ENCODE peak calls at places on chromosome 12, in seven cellular contexts. X is CD8-positive, alpha-beta memory T cell; M is upper lobe of left lung; N is spleen; O is tibial artery; G is psoas muscle; R is neural progenitor cell. Y is an unnamed sample. For H3K27me3, the result is how much of the 10 kb centered on the place peaks cover.

GRCh38 chr12:40376533-40377267 is 151.9 kb downstream of the LRRK2 start:
- DNase-seq in X (no peak), M (no peak), N (no peak), O (no peak), G (no peak), R (no peak), Y (no peak)

GRCh38 chr12:15037091-15037723 is 64.4 kb downstream of the PDE6H start:
- DNase-seq in X (no peak), M (peak), N (no peak), O (no peak), G (no peak), R (no peak), Y (no peak)

GRCh38 chr12:45730116-45730841 is 773 bp downstream of the ARID2 start:
- DNase-seq in X (peak), M (peak), N (peak), O (peak), G (peak), R (peak), Y (no peak)

GRCh38 chr12:32051511-32052299 is 54.9 kb upstream of the BICD1 start:
- DNase-seq in X (no peak), M (no peak), N (no peak), O (no peak), G (no peak), R (no peak), Y (peak)

GRCh38 chr12:62562892-62563291 is 96.3 kb downstream of the MON2 start:
- DNase-seq in X (no peak), M (no peak), N (no peak), O (no peak), G (no peak), R (no peak), Y (no peak)

GRCh38 chr12:49823350-49823749 is 4.9 kb downstream of the NCKAP5L start:
- DNase-seq in X (no peak), M (no peak), N (no peak), O (no peak), G (no peak), R (no peak), Y (no peak)

GRCh38 chr12:124466200-124467128 is 100.9 kb downstream of the NCOR2 start:
- DNase-seq in X (peak), M (peak), N (peak), O (no peak), G (peak), R (no peak), Y (no peak)

GRCh38 chr12:78085562-78086182 is 255.0 kb downstream of the NAV3 start:
- DNase-seq in X (no peak), M (no peak), N (no peak), O (no peak), G (no peak), R (no peak), Y (peak)

GRCh38 chr12:113347892-113348291 is 10.5 kb upstream of the PLBD2 start:
- DNase-seq in X (no peak), M (no peak), N (no peak), O (no peak), G (no peak), R (no peak), Y (no peak)

GRCh38 chr12:56720696-56721615 is 4.1 kb downstream of the NACA start:
- DNase-seq in X (no peak), M (no peak), N (no peak), O (no peak), G (no peak), R (no peak), Y (no peak)

GRCh38 chr12:89370850-89371249 is 18.5 kb upstream of the DUSP6 start:
- DNase-seq in X (no peak), M (no peak), N (no peak), O (no peak), G (no peak), R (no peak), Y (no peak)

GRCh38 chr12:20473133-20473532 is 104.8 kb downstream of the PDE3A start:
- DNase-seq in X (no peak), M (no peak), N (no peak), O (no peak), G (no peak), R (no peak), Y (no peak)

GRCh38 chr12:116376354-116377193 is 99.1 kb upstream of the MED13L start:
- DNase-seq in X (no peak), M (no peak), N (no peak), O (no peak), G (no peak), R (no peak), Y (no peak)

GRCh38 chr12:93767524-93767863 is 90.3 kb downstream of the CRADD start:
- DNase-seq in X (no peak), M (no peak), N (no peak), O (no peak), G (no peak), R (no peak), Y (no peak)

GRCh38 chr12:130334937-130335336 is 2.8 kb upstream of the PIWIL1 start:
- DNase-seq in X (no peak), M (no peak), N (no peak), O (no peak), G (no peak), R (peak), Y (no peak)

GRCh38 chr12:130418261-130418660 is 80.6 kb downstream of the PIWIL1 start:
- DNase-seq in X (no peak), M (no peak), N (no peak), O (no peak), G (no peak), R (no peak), Y (no peak)

GRCh38 chr12:49098035-49098451 is 3.4 kb upstream of the DHH start:
- DNase-seq in X (peak), M (no peak), N (peak), O (peak), G (no peak), R (peak), Y (no peak)

GRCh38 chr12:103665971-103666370 is 78.9 kb downstream of the STAB2 start:
- DNase-seq in X (no peak), M (no peak), N (no peak), O (no peak), G (no peak), R (no peak), Y (no peak)

GRCh38 chr12:7131502-7131866 is 1.3 kb downstream of the CLSTN3 start:
- DNase-seq in X (no peak), M (no peak), N (no peak), O (no peak), G (no peak), R (peak), Y (no peak)

GRCh38 chr12:2958432-2959193 is 584 bp upstream of the TEAD4 start:
- DNase-seq in X (no peak), M (peak), N (peak), O (peak), G (peak), R (peak), Y (peak)

GRCh38 chr12:104570174-104570907 is 113.6 kb downstream of the CHST11 start:
- DNase-seq in X (no peak), M (no peak), N (no peak), O (no peak), G (no peak), R (no peak), Y (no peak)

GRCh38 chr12:104670439-104671406 is 214.0 kb downstream of the CHST11 start:
- DNase-seq in X (no peak), M (no peak), N (no peak), O (no peak), G (no peak), R (no peak), Y (no peak)

GRCh38 chr12:92478692-92479091 is 224.1 kb upstream of the PLEKHG7 start:
- DNase-seq in X (no peak), M (no peak), N (no peak), O (no peak), G (no peak), R (no peak), Y (no peak)

GRCh38 chr12:51434305-51434704 is 9.7 kb downstream of the SLC4A8 start:
- DNase-seq in X (no peak), M (no peak), N (no peak), O (no peak), G (no peak), R (no peak), Y (no peak)

GRCh38 chr12:115916910-115917668 is 360.4 kb downstream of the MED13L start:
- DNase-seq in X (peak), M (peak), N (peak), O (peak), G (peak), R (peak), Y (no peak)

GRCh38 chr12:113269257-113269943 is 48.1 kb downstream of the TPCN1 start:
- DNase-seq in X (no peak), M (no peak), N (no peak), O (no peak), G (no peak), R (no peak), Y (no peak)

GRCh38 chr12:55745361-55746146 is 2.6 kb downstream of the GDF11 start:
- DNase-seq in X (no peak), M (no peak), N (no peak), O (no peak), G (no peak), R (peak), Y (no peak)

GRCh38 chr12:65853489-65854157 is 29.3 kb downstream of the HMGA2 start:
- DNase-seq in X (no peak), M (no peak), N (no peak), O (no peak), G (no peak), R (no peak), Y (no peak)

GRCh38 chr12:89859513-89860220 is 151.0 kb upstream of the ATP2B1 start:
- DNase-seq in X (no peak), M (no peak), N (no peak), O (no peak), G (no peak), R (no peak), Y (no peak)

GRCh38 chr12:70456953-70457352 is 90.9 kb downstream of the KCNMB4 start:
- DNase-seq in X (no peak), M (no peak), N (no peak), O (no peak), G (no peak), R (no peak), Y (no peak)

GRCh38 chr12:24915501-24915900 is 33.4 kb downstream of the BCAT1 start:
- DNase-seq in X (no peak), M (no peak), N (no peak), O (no peak), G (no peak), R (no peak), Y (no peak)

GRCh38 chr12:49389092-49389703 is 21.9 kb downstream of the SPATS2 start:
- DNase-seq in X (peak), M (peak), N (peak), O (peak), G (peak), R (peak), Y (no peak)

GRCh38 chr12:12586879-12587675 is 24.4 kb upstream of the DUSP16 start:
- DNase-seq in X (no peak), M (no peak), N (no peak), O (no peak), G (no peak), R (no peak), Y (no peak)

GRCh38 chr12:12587878-12588277 is 23.8 kb upstream of the CREBL2 start:
- DNase-seq in X (no peak), M (no peak), N (no peak), O (no peak), G (no peak), R (no peak), Y (no peak)

GRCh38 chr12:12592930-12593329 is 18.7 kb upstream of the CREBL2 start:
- DNase-seq in X (no peak), M (no peak), N (no peak), O (no peak), G (no peak), R (no peak), Y (no peak)

GRCh38 chr12:12585115-12585862 is 22.6 kb upstream of the DUSP16 start:
- DNase-seq in X (no peak), M (no peak), N (no peak), O (no peak), G (no peak), R (no peak), Y (no peak)

GRCh38 chr12:12590961-12591360 is 20.7 kb upstream of the CREBL2 start:
- DNase-seq in X (no peak), M (no peak), N (no peak), O (no peak), G (no peak), R (no peak), Y (no peak)
- H3K4me3 ChIP-seq in X (no peak), M (no peak), N (no peak), O (no peak), G (no peak), R (no peak), Y (no peak)

GRCh38 chr12:5442251-5443006 is 10.5 kb downstream of the NTF3 start:
- DNase-seq in X (no peak), M (no peak), N (no peak), O (no peak), G (no peak), R (peak), Y (no peak)
- H3K27me3 ChIP-seq in X (under half), M (under half), N (half or more), O (under half), G (under half), R (under half), Y (under half)

GRCh38 chr12:68449196-68449595 is 117.0 kb upstream of the MDM1 start:
- DNase-seq in X (no peak), M (no peak), N (no peak), O (no peak), G (no peak), R (no peak), Y (no peak)

GRCh38 chr12:68450947-68451260 is 118.7 kb upstream of the MDM1 start:
- DNase-seq in X (no peak), M (no peak), N (no peak), O (no peak), G (no peak), R (no peak), Y (no peak)

GRCh38 chr12:68453278-68453677 is 121.1 kb upstream of the MDM1 start:
- DNase-seq in X (no peak), M (no peak), N (no peak), O (no peak), G (no peak), R (no peak), Y (no peak)

GRCh38 chr12:68453876-68454275 is 121.7 kb upstream of the MDM1 start:
- DNase-seq in X (no peak), M (no peak), N (no peak), O (no peak), G (no peak), R (no peak), Y (no peak)

DNA sequence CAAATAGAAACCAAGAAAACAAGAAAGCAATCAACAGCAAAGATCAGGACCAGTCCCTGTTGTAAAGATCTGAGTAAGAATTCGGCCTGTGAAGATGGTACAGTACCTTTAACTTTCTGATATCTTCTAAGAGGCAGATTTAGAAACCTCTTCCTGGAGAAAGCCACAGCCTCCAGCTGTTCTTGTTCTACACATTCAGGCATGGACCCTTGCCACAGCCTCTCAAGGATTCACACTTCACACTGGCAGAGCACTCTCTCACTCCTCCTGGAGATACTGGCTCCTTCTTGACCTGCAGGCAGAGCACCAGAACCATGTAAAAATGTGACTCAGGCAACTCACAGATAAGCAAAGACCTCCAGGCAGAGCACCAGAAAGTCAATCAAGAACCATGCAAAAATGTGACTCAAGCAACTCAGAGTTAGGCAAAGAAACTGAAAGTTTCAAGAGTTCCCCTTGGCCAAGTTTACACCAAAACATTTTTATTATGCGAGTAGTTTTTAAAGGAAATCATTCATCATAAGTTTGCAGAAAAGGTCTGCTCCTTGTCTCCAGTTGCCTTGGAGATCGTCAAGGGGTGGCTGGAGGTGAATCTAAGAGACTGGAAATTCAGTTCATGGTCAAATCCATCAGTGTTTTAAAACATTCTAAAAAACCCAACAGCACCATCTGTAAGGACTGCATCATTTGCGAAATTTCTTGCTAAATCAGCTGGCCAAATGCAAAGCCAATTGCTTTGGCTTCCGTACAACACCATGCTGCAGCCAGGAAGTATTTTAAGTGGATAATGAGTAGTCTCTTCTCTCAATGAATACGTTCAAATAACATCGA is 119.3 kb upstream of the MDM1 start:
- DNase-seq in X (no peak), M (no peak), N (no peak), O (peak), G (peak), R (no peak), Y (peak)
- H3K4me3 ChIP-seq in X (peak), M (no peak), N (peak), O (no peak), G (peak), R (no peak), Y (peak)

GRCh38 chr12:114481200-114481535 is 75.2 kb upstream of the TBX5 start:
- DNase-seq in X (no peak), M (no peak), N (no peak), O (no peak), G (no peak), R (peak), Y (no peak)

GRCh38 chr12:114479831-114480230 is 73.9 kb upstream of the TBX5 start:
- DNase-seq in X (no peak), M (peak), N (no peak), O (no peak), G (no peak), R (peak), Y (no peak)

GRCh38 chr12:114478891-114479290 is 72.9 kb upstream of the TBX5 start:
- DNase-seq in X (no peak), M (no peak), N (no peak), O (no peak), G (no peak), R (peak), Y (no peak)

GRCh38 chr12:114480309-114481199 is 74.6 kb upstream of the TBX5 start:
- DNase-seq in X (no peak), M (peak), N (no peak), O (no peak), G (no peak), R (peak), Y (no peak)

DNA sequence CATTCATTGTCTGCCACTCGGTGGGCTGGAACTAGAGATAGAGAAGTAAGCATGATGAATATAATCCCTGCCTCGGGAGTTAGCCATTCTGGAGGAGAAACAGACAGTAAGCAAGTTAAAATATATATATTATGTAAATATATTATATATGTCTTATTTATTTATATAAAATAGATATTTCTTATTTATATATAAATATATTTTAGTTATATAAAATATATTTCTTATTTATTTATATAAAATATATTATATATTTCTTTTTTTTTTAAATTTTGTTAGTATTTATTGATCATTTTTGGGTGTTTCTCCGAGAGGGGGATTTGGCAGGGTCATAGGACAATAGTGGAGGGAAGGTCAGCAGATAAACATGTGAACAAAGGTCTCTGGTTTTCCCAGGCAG is 78.1 kb upstream of the TBX5 start:
- DNase-seq in X (no peak), M (no peak), N (no peak), O (no peak), G (no peak), R (no peak), Y (no peak)
- H3K27me3 ChIP-seq in X (under half), M (under half), N (half or more), O (under half), G (under half), R (half or more), Y (under half)

DNA sequence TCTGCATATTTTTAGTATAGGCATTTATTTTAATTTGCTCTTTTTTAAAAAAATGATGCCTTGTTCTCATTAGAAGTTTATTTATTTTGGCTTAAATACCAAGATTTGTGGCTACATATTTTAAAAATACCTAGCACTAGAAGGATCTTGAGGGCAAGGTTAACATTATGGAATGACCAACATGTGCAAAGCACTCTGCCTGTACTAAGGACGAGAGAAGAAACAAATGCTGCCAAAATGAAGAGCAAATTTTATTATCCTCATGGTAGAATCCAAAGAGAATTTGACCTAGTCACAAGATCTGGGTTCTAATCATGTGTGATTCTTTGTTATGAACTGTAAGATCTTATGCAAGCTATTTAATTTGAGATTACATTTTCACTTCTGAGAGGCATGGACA is 2.8 kb downstream of the CAND1 start:
- DNase-seq in X (no peak), M (no peak), N (no peak), O (no peak), G (no peak), R (no peak), Y (no peak)
- H3K4me3 ChIP-seq in X (no peak), M (no peak), N (no peak), O (peak), G (peak), R (peak), Y (no peak)

GRCh38 chr12:114683709-114684097 is 272 bp downstream of the TBX3 start:
- DNase-seq in X (no peak), M (no peak), N (no peak), O (no peak), G (no peak), R (no peak), Y (no peak)
- H3K27me3 ChIP-seq in X (half or more), M (under half), N (half or more), O (under half), G (under half), R (half or more), Y (under half)

DNA sequence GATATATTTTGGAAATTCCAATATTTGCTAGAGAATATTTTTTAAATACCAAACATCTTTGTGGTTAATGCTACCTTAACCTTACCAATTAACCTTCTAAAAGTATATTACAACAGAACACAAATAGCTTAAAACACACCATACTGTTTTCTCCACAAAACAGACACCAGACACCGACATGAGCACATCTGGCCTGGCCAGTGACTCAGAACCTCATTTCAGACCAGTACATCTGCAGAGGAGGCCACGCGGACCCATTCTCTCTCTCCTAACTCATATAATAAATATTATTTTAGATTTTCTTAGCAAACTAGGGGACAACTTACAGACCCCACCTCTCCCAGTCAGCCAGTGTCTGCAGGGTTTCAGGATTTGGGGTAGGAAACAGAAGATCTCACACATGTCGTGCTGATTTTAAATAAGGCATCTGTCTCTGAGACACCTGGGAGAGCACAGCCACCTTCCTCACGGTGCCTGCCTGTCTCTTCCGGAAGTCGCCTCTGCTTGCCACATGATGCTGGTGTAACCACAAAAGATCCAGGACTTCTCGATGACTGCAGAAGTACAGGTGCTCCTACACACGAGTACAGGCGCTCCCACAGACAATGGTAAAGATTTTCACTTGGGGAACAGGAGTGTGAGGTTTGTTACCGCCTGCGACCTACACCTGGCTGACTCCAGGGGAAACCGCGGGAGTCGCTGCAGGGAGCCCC is 9.7 kb upstream of the ANKLE2 start:
- DNase-seq in X (peak), M (no peak), N (peak), O (no peak), G (no peak), R (no peak), Y (no peak)
- H3K4me3 ChIP-seq in X (peak), M (no peak), N (no peak), O (no peak), G (no peak), R (no peak), Y (no peak)

GRCh38 chr12:30614031-30614430 is 81.6 kb downstream of the IPO8 start:
- DNase-seq in X (no peak), M (no peak), N (no peak), O (no peak), G (no peak), R (no peak), Y (no peak)
- H3K27me3 ChIP-seq in X (under half), M (under half), N (under half), O (under half), G (under half), R (under half), Y (under half)

GRCh38 chr12:57904848-57905811 is 36.2 kb upstream of the ATP23 start:
- DNase-seq in X (peak), M (no peak), N (peak), O (peak), G (peak), R (peak), Y (peak)
- H3K4me3 ChIP-seq in X (no peak), M (no peak), N (peak), O (peak), G (peak), R (no peak), Y (no peak)

Y was measured in AG04450.